ENCODE peak calls at places on chromosome 3, in six cellular contexts. J is H9; P is effector CD4-positive, alpha-beta T cell; G is right atrium auricular region; A is bronchial epithelial cell; M is HS-5. O is an unnamed sample.

GRCh38 chr3:133700351-133700750 is 38.6 kb upstream of the TOPBP1 start:
- DNase-seq in M (no peak), A (no peak), J (no peak), P (no peak), G (no peak), O (no peak)

GRCh38 chr3:10964537-10965167 is 27.9 kb upstream of the SLC6A1 start:
- DNase-seq in G (no peak), A (peak; percentile 22), M (no peak), J (peak; percentile 53), P (no peak), O (no peak)

GRCh38 chr3:102536479-102536878 is 101.7 kb downstream of the ZPLD1 start:
- DNase-seq in M (no peak), J (no peak), P (no peak), G (no peak), A (peak; percentile 51), O (no peak)

GRCh38 chr3:118501152-118501551 is 533.5 kb downstream of the IGSF11 start:
- DNase-seq in P (no peak), A (peak; percentile 33), J (peak; percentile 71), M (no peak), G (no peak), O (no peak)

GRCh38 chr3:20060924-20061323 is 20.7 kb downstream of the KAT2B start:
- DNase-seq in G (no peak), M (no peak), J (no peak), A (peak; percentile 86), P (no peak), O (no peak)

GRCh38 chr3:105951043-105951442 is 82.2 kb upstream of the CBLB start:
- DNase-seq in J (no peak), P (no peak), A (no peak), G (no peak), M (no peak), O (no peak)

GRCh38 chr3:64342940-64343691 is 117.8 kb upstream of the PRICKLE2 start:
- DNase-seq in M (peak; percentile 61), G (no peak), A (peak; percentile 96), P (no peak), J (no peak), O (no peak)

GRCh38 chr3:56467801-56468183 is 475 bp downstream of the ERC2 start:
- DNase-seq in A (no peak), G (no peak), M (no peak), P (no peak), J (no peak), O (no peak)

GRCh38 chr3:170078620-170079281 is 41.0 kb downstream of the GPR160 start:
- DNase-seq in J (no peak), P (no peak), A (no peak), G (no peak), M (no peak), O (no peak)

GRCh38 chr3:41323455-41323854 is 124.2 kb downstream of the CTNNB1 start:
- DNase-seq in A (no peak), M (no peak), G (no peak), J (no peak), P (no peak), O (no peak)

GRCh38 chr3:13879946-13880810 is at the start of gene WNT7A:
- DNase-seq in P (peak; percentile 59), J (peak; percentile 67), G (no peak), A (peak; percentile 50), M (no peak), O (peak; percentile 66)

GRCh38 chr3:140440446-140440845 is 237.4 kb upstream of the TRIM42 start:
- DNase-seq in P (no peak), A (peak; percentile 91), G (no peak), J (no peak), M (no peak), O (no peak)

GRCh38 chr3:108471346-108471935 is 39.0 kb downstream of the MYH15 start:
- DNase-seq in J (no peak), G (no peak), M (no peak), P (no peak), A (peak; percentile 34), O (no peak)

GRCh38 chr3:177516130-177517011 is 319.1 kb upstream of the TBL1XR1 start:
- DNase-seq in A (peak; percentile 15), M (no peak), J (no peak), G (peak; percentile 77), P (no peak), O (no peak)

GRCh38 chr3:139434764-139435291 is 41.5 kb downstream of the RBP2 start:
- DNase-seq in M (no peak), G (no peak), P (no peak), A (peak; percentile 99), J (no peak), O (no peak)

GRCh38 chr3:67941433-67942030 is 287.1 kb upstream of the SUCLG2 start:
- DNase-seq in A (no peak), J (no peak), G (no peak), P (no peak), M (no peak), O (no peak)

GRCh38 chr3:189292667-189293478 is 121.1 kb downstream of the TPRG1 start:
- DNase-seq in J (no peak), P (no peak), A (peak; percentile 58), M (no peak), G (no peak), O (no peak)

GRCh38 chr3:163879172-163879571 is 1199.1 kb downstream of the SI start:
- DNase-seq in A (no peak), P (no peak), M (no peak), J (no peak), G (no peak), O (no peak)

GRCh38 chr3:120552184-120553020 is 43.7 kb upstream of the NDUFB4 start:
- DNase-seq in G (no peak), J (no peak), M (no peak), A (no peak), P (no peak), O (no peak)

GRCh38 chr3:185995352-185995751 is 57.5 kb upstream of the TRA2B start:
- DNase-seq in P (no peak), A (peak; percentile 41), M (no peak), G (no peak), J (no peak), O (no peak)

GRCh38 chr3:109316162-109316730 is at the start of gene DPPA2:
- DNase-seq in M (no peak), J (peak; percentile 98), A (no peak), G (no peak), P (no peak), O (no peak)

GRCh38 chr3:42163622-42164244 is 72.6 kb downstream of the TRAK1 start:
- DNase-seq in J (no peak), A (no peak), M (no peak), P (no peak), G (no peak), O (no peak)

GRCh38 chr3:70712449-70713082 is 400.1 kb upstream of the MDFIC2 start:
- DNase-seq in G (no peak), A (no peak), M (no peak), P (no peak), J (no peak), O (no peak)

GRCh38 chr3:136353461-136353860 is 103.3 kb downstream of the PCCB start:
- DNase-seq in A (no peak), G (no peak), P (no peak), M (no peak), J (no peak), O (no peak)

GRCh38 chr3:114411292-114411691 is 117.5 kb downstream of the TIGIT start:
- DNase-seq in M (no peak), A (no peak), P (no peak), G (no peak), J (no peak), O (no peak)

GRCh38 chr3:72698154-72698917 is 149.9 kb downstream of the SHQ1 start:
- DNase-seq in A (no peak), G (no peak), P (no peak), M (no peak), J (peak; percentile 58), O (no peak)